ENCODE peak calls at places on chromosomes 4 and X, in eight cellular contexts. I, O, Z, D, K, R, W and S are unnamed samples.

GRCh38 chr4:26299254-26299882 is 21.4 kb upstream of the RBPJ start:
- DNase-seq in I (no peak), O (peak; percentile 34), Z (no peak), D (no peak), K (no peak), R (no peak), W (no peak), S (no peak)

GRCh38 chr4:23697001-23697528 is 192.8 kb downstream of the PPARGC1A start:
- DNase-seq in I (no peak), O (no peak), Z (no peak), D (no peak), K (no peak), R (no peak), W (no peak), S (no peak)

GRCh38 chr4:27720010-27720766 is 859.5 kb downstream of the STIM2 start:
- DNase-seq in I (no peak), O (no peak), Z (no peak), D (no peak), K (no peak), R (no peak), W (no peak), S (no peak)

GRCh38 chr4:159012381-159012780 is 90.5 kb upstream of the RAPGEF2 start:
- DNase-seq in I (no peak), O (no peak), Z (no peak), D (no peak), K (no peak), R (no peak), W (no peak), S (no peak)

GRCh38 chr4:42555828-42556227 is 101.1 kb downstream of the ATP8A1 start:
- DNase-seq in I (no peak), O (peak; percentile 47), Z (no peak), D (no peak), K (no peak), R (no peak), W (no peak), S (no peak)

GRCh38 chrX:20637351-20637750 is 370.6 kb upstream of the RPS6KA3 start:
- DNase-seq in I (no peak), O (no peak), Z (no peak), D (no peak), K (no peak), R (no peak), W (no peak), S (no peak)

GRCh38 chrX:131734621-131735020 is 190.7 kb downstream of the OR13H1 start:
- DNase-seq in I (no peak), O (no peak), Z (no peak), D (peak; percentile 93), K (no peak), R (no peak), W (no peak), S (no peak)

GRCh38 chrX:96770315-96770714 is 85.7 kb downstream of the DIAPH2 start:
- DNase-seq in I (no peak), O (peak; percentile 48), Z (no peak), D (no peak), K (peak; percentile 23), R (no peak), W (peak; percentile 24), S (no peak)

GRCh38 chr4:54561940-54562339 is 95.8 kb upstream of the KIT start:
- DNase-seq in I (no peak), O (no peak), Z (no peak), D (no peak), K (no peak), R (no peak), W (no peak), S (no peak)

GRCh38 chr4:183758006-183758734 is 99.1 kb downstream of the TRAPPC11 start:
- DNase-seq in I (no peak), O (peak; percentile 6), Z (no peak), D (peak; percentile 55), K (no peak), R (peak; percentile 81), W (no peak), S (no peak)

GRCh38 chrX:9997041-9997440 is 29.9 kb downstream of the CLDN34 start:
- DNase-seq in I (no peak), O (no peak), Z (no peak), D (no peak), K (no peak), R (no peak), W (no peak), S (no peak)

GRCh38 chr4:10582059-10582686 is 102.4 kb downstream of the CLNK start:
- DNase-seq in I (no peak), O (peak; percentile 77), Z (peak; percentile 37), D (peak; percentile 63), K (peak; percentile 22), R (no peak), W (peak; percentile 60), S (no peak)

GRCh38 chr4:8341691-8342090 is 72.1 kb downstream of the HTRA3 start:
- DNase-seq in I (no peak), O (no peak), Z (peak; percentile 62), D (no peak), K (no peak), R (peak; percentile 83), W (no peak), S (no peak)

GRCh38 chr4:141375855-141376254 is 155.2 kb downstream of the ZNF330 start:
- DNase-seq in I (no peak), O (peak; percentile 88), Z (peak; percentile 62), D (peak; percentile 30), K (no peak), R (no peak), W (no peak), S (peak; percentile 67)

GRCh38 chr4:144343143-144343755 is 202.7 kb upstream of the GYPA start:
- DNase-seq in I (no peak), O (peak; percentile 5), Z (no peak), D (no peak), K (no peak), R (no peak), W (no peak), S (no peak)

GRCh38 chrX:31356501-31357263 is 284.8 kb upstream of the FTHL17 start:
- DNase-seq in I (no peak), O (no peak), Z (no peak), D (no peak), K (no peak), R (no peak), W (no peak), S (no peak)

GRCh38 chr4:15130441-15130840 is 128.2 kb downstream of the CPEB2 start:
- DNase-seq in I (no peak), O (no peak), Z (peak; percentile 48), D (no peak), K (no peak), R (no peak), W (no peak), S (no peak)

GRCh38 chr4:103021120-103021519 is 1.6 kb upstream of the SLC9B1 start:
- DNase-seq in I (no peak), O (no peak), Z (no peak), D (no peak), K (no peak), R (no peak), W (no peak), S (no peak)

GRCh38 chrX:47366051-47366722 is 4.2 kb upstream of the ZNF157 start:
- DNase-seq in I (peak; percentile 87), O (peak; percentile 75), Z (peak; percentile 74), D (peak; percentile 69), K (peak; percentile 93), R (peak; percentile 70), W (peak; percentile 79), S (peak; percentile 77)

GRCh38 chrX:2692221-2693122 is 1.4 kb downstream of the CD99 start:
- DNase-seq in I (no peak), O (peak; percentile 63), Z (no peak), D (peak; percentile 28), K (peak; percentile 38), R (peak; percentile 75), W (peak; percentile 58), S (no peak)

GRCh38 chr4:139768913-139769312 is 103.3 kb downstream of the MGST2 start:
- DNase-seq in I (no peak), O (no peak), Z (no peak), D (no peak), K (no peak), R (no peak), W (no peak), S (no peak)

GRCh38 chr4:139769355-139769754 is 103.7 kb downstream of the MGST2 start:
- DNase-seq in I (no peak), O (no peak), Z (no peak), D (no peak), K (no peak), R (no peak), W (no peak), S (no peak)

GRCh38 chr4:139767585-139767984 is 102.0 kb downstream of the MGST2 start:
- DNase-seq in I (no peak), O (no peak), Z (no peak), D (no peak), K (no peak), R (no peak), W (no peak), S (no peak)

GRCh38 chr4:139768366-139768765 is 102.7 kb downstream of the MGST2 start:
- DNase-seq in I (no peak), O (no peak), Z (no peak), D (no peak), K (no peak), R (no peak), W (no peak), S (no peak)

GRCh38 chr4:139767168-139767567 is 101.5 kb downstream of the MGST2 start:
- DNase-seq in I (no peak), O (no peak), Z (no peak), D (no peak), K (no peak), R (no peak), W (no peak), S (no peak)
- H3K4me1 ChIP-seq in I (peaks cover 42% of the 10 kb centered on the region), O (peaks cover 2% of the 10 kb centered on the region), Z (peaks cover 35% of the 10 kb centered on the region), D (peaks cover 25% of the 10 kb centered on the region), K (peaks cover 18% of the 10 kb centered on the region), R (peaks cover 57% of the 10 kb centered on the region), W (peaks cover 38% of the 10 kb centered on the region), S (peaks cover 30% of the 10 kb centered on the region)

GRCh38 chr4:161160718-161161117 is 1003.1 kb downstream of the FSTL5 start:
- DNase-seq in I (no peak), O (no peak), Z (no peak), D (no peak), K (no peak), R (no peak), W (peak; percentile 19), S (no peak)
- H3K9me3 ChIP-seq in I (no peaks in the 10 kb centered on the region), O (no peaks in the 10 kb centered on the region), Z (no peaks in the 10 kb centered on the region), D (no peaks in the 10 kb centered on the region), K (no peaks in the 10 kb centered on the region), R (no peaks in the 10 kb centered on the region), W (no peaks in the 10 kb centered on the region), S (no peaks in the 10 kb centered on the region)

GRCh38 chrX:105609530-105609929 is 212.8 kb upstream of the NRK start:
- DNase-seq in I (no peak), O (no peak), Z (no peak), D (no peak), K (no peak), R (no peak), W (no peak), S (no peak)
- H3K4me3 ChIP-seq in I (no peak overlapping the region), O (no peak overlapping the region), Z (no peak overlapping the region), D (no peak overlapping the region), K (no peak overlapping the region), R (no peak overlapping the region), W (no peak overlapping the region), S (no peak overlapping the region)

DNA sequence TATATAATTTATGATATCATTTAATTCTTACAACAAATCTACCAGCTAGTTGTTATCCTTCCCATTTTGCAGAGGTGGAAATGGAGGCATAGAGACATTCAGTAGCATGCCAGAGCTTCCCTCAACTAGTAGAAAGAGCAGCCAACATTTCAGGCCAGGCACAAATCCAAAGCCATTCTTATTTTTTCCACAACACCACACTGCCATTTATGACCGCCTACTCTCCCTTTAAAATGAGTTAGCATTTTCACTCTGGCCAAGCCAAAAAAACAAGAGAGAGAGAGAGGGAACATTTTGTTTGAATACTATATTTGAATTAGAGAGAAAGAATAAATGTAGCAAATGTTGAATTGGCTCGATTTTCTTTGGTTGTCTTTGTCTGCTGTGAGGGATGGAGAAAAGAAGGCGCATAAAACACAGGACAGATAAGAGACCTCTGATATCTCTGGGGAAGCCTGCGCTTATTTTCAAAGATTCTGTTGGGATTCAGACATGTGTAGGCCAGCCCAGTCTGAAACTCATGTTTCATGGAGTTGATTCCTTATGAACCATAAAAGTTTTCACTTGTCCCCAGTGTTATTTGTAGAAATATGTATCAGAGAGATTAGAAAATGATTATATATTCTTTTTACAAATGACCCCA is 265.7 kb downstream of the RAB28 start:
- DNase-seq in I (no peak), O (no peak), Z (no peak), D (no peak), K (no peak), R (no peak), W (no peak), S (no peak)
- H3K4me1 ChIP-seq in I (peaks cover 14% of the 10 kb centered on the region), O (no peaks in the 10 kb centered on the region), Z (no peaks in the 10 kb centered on the region), D (no peaks in the 10 kb centered on the region), K (no peaks in the 10 kb centered on the region), R (peaks cover 10% of the 10 kb centered on the region), W (no peaks in the 10 kb centered on the region), S (no peaks in the 10 kb centered on the region)